ENCODE peak calls at places on chromosomes 5 and 9, in eight cellular contexts. J, H, R, Z, M, V, I and P are unnamed samples.

GRCh38 chr5:54959673-54960418 is 25.5 kb downstream of the ESM1 start:
- DNase-seq in J (peak), H (peak), R (peak), Z (no peak), M (no peak), V (peak), I (peak), P (no peak)

GRCh38 chr9:81981881-81982280 is 6.7 kb upstream of the SPATA31D1 start:
- DNase-seq in J (no peak), H (no peak), R (no peak), Z (no peak), M (no peak), V (no peak), I (no peak), P (no peak)

GRCh38 chr5:78287833-78288232 is 6.7 kb downstream of the AP3B1 start:
- DNase-seq in J (peak), H (no peak), R (no peak), Z (no peak), M (no peak), V (peak), I (peak), P (no peak)

GRCh38 chr5:33184367-33184766 is 256.4 kb upstream of the TARS1 start:
- DNase-seq in J (peak), H (no peak), R (no peak), Z (no peak), M (no peak), V (no peak), I (no peak), P (no peak)

GRCh38 chr5:2758632-2759031 is 7.2 kb upstream of the IRX2 start:
- DNase-seq in J (no peak), H (no peak), R (no peak), Z (no peak), M (no peak), V (no peak), I (no peak), P (no peak)

GRCh38 chr5:6812800-6813731 is 99.8 kb downstream of the TENT4A start:
- DNase-seq in J (no peak), H (no peak), R (peak), Z (peak), M (no peak), V (no peak), I (peak), P (no peak)

GRCh38 chr5:142830241-142831018 is 60.3 kb downstream of the ARHGAP26 start:
- DNase-seq in J (no peak), H (no peak), R (no peak), Z (no peak), M (no peak), V (peak), I (peak), P (no peak)

GRCh38 chr5:159851053-159851452 is 65.2 kb upstream of the ADRA1B start:
- DNase-seq in J (no peak), H (no peak), R (no peak), Z (no peak), M (no peak), V (peak), I (peak), P (no peak)

GRCh38 chr9:117682955-117683710 is 21.1 kb upstream of the TLR4 start:
- DNase-seq in J (no peak), H (no peak), R (no peak), Z (no peak), M (no peak), V (no peak), I (peak), P (no peak)

GRCh38 chr9:124593080-124594058 is 86.2 kb upstream of the NR5A1 start:
- DNase-seq in J (peak), H (no peak), R (no peak), Z (no peak), M (no peak), V (no peak), I (no peak), P (no peak)

GRCh38 chr9:13266172-13266571 is 13.3 kb downstream of the MPDZ start:
- DNase-seq in J (no peak), H (no peak), R (no peak), Z (no peak), M (no peak), V (no peak), I (peak), P (no peak)

GRCh38 chr5:36344900-36345299 is 43.2 kb upstream of the RANBP3L start:
- DNase-seq in J (no peak), H (no peak), R (no peak), Z (no peak), M (no peak), V (no peak), I (no peak), P (no peak)

GRCh38 chr9:88741335-88741734 is 206.4 kb downstream of the NXNL2 start:
- DNase-seq in J (peak), H (peak), R (no peak), Z (no peak), M (no peak), V (peak), I (peak), P (no peak)

GRCh38 chr5:98997000-98997399 is 68.2 kb upstream of the CHD1 start:
- DNase-seq in J (no peak), H (no peak), R (no peak), Z (no peak), M (no peak), V (peak), I (peak), P (no peak)

GRCh38 chr9:89661391-89661949 is 56.7 kb downstream of the GADD45G start:
- DNase-seq in J (no peak), H (no peak), R (peak), Z (no peak), M (no peak), V (no peak), I (no peak), P (no peak)

GRCh38 chr5:93579561-93580386 is 1.2 kb downstream of the NR2F1-AS1 start:
- DNase-seq in J (peak), H (peak), R (no peak), Z (no peak), M (no peak), V (peak), I (peak), P (no peak)

GRCh38 chr9:91771027-91771426 is 179.0 kb downstream of the ROR2 start:
- DNase-seq in J (peak), H (no peak), R (no peak), Z (no peak), M (no peak), V (peak), I (peak), P (no peak)

GRCh38 chr5:73299017-73299630 is 126.1 kb downstream of the TMEM174 start:
- DNase-seq in J (peak), H (peak), R (no peak), Z (no peak), M (no peak), V (peak), I (peak), P (no peak)